ENCODE peak calls at places on chromosomes 13 and 19, in eight cellular contexts. I, Z, A, T, V, W, U and P are unnamed samples.

GRCh38 chr13:27374650-27375049 is 49.8 kb upstream of the GTF3A start:
- DNase-seq in V (peak), W (peak), Z (peak), T (no peak), A (peak), I (peak), U (peak), P (peak)

GRCh38 chr19:43662487-43662886 is 7.5 kb downstream of the PLAUR start:
- DNase-seq in Z (no peak), I (no peak), A (no peak), U (peak), V (no peak), W (no peak), T (no peak), P (no peak)

GRCh38 chr19:51546650-51547396 is 15.4 kb upstream of the SIGLEC6 start:
- DNase-seq in V (no peak), A (no peak), W (no peak), T (no peak), U (no peak), I (no peak), Z (no peak), P (no peak)

GRCh38 chr13:27601771-27602170 is 18.6 kb downstream of the LNX2 start:
- DNase-seq in W (no peak), U (no peak), Z (no peak), A (no peak), I (no peak), T (no peak), V (no peak), P (no peak)

GRCh38 chr19:39946532-39946931 is 12.1 kb upstream of the FCGBP start:
- DNase-seq in W (no peak), Z (no peak), U (no peak), V (no peak), A (no peak), T (no peak), I (no peak), P (no peak)

GRCh38 chr13:99501952-99502310 is 659 bp downstream of the TM9SF2 start:
- DNase-seq in V (peak), I (no peak), T (no peak), Z (no peak), U (peak), W (peak), A (peak), P (peak)

GRCh38 chr13:31046711-31047279 is 114.3 kb downstream of the TEX26 start:
- DNase-seq in U (no peak), A (no peak), W (no peak), I (peak), Z (no peak), T (no peak), V (no peak), P (no peak)

GRCh38 chr19:45467115-45467455 is 711 bp upstream of the FOSB start:
- DNase-seq in U (peak), W (no peak), V (no peak), T (no peak), Z (no peak), A (no peak), I (no peak), P (no peak)

GRCh38 chr13:42814868-42815267 is 33.5 kb downstream of the FAM216B start:
- DNase-seq in W (no peak), U (no peak), T (no peak), Z (no peak), V (no peak), I (no peak), A (no peak), P (no peak)

GRCh38 chr19:40995355-40995754 is 4.3 kb downstream of the CYP2B6 start:
- DNase-seq in I (no peak), W (no peak), Z (peak), U (no peak), V (no peak), A (no peak), T (no peak), P (no peak)

GRCh38 chr13:27005556-27005955 is 166.1 kb downstream of the USP12 start:
- DNase-seq in Z (no peak), T (no peak), I (no peak), W (no peak), V (no peak), A (no peak), U (peak), P (no peak)

GRCh38 chr13:77678691-77679090 is 18.8 kb upstream of the SLAIN1 start:
- DNase-seq in I (no peak), A (no peak), U (no peak), Z (no peak), V (no peak), W (no peak), T (no peak), P (no peak)

GRCh38 chr13:32284927-32285632 is 30.1 kb downstream of the ZAR1L start:
- DNase-seq in A (no peak), I (no peak), Z (peak), T (no peak), V (no peak), U (no peak), W (no peak), P (no peak)

DNA sequence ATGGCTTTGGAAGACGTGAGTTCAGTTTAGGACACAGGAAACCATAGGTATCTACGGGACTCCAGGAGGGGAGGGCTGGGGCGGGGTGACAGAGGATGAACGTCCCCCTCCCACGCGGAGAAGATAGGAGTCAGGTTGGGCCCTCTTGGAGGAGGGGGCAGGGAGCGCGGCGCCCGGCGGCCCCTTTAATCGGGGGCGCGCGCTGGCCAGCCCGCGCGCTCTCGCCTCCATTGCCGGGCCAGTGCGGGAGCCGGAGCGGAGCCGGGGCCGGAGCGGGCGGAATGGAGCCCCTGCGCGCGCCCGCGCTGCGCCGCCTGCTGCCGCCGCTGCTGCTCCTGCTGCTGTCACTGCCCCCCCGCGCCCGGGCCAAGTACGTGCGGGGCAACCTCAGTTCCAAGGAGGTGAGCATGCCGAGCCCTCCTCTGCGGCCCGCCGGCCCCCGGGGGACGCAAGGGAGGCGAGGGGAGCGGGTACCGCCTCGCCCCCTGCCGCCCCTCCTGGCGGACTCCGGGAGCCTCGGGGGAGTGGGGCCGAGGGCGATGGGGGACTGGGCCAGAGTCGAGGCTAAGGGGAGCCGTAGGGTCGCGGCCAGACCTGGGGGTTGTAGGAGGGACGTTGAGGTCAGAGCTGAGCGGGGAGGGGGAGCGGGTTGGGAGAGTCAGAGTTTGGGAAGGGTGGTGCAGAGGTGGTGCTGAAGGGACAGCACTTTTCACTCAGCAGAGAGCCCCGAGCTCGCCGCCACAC is at the start of gene TMEM145:
- DNase-seq in T (no peak), W (peak), A (no peak), Z (no peak), V (peak), U (peak), I (no peak), P (no peak)
- TF ChIP-seq CTCF in T (no peak), W (peak), A (no peak), Z (no peak), V (no peak), U (peak), I (no peak), P (no peak)

GRCh38 chr13:80962173-80962572 is 621.2 kb upstream of the SPRY2 start:
- DNase-seq in I (no peak), T (no peak), V (no peak), U (no peak), A (no peak), Z (no peak), W (no peak), P (no peak)

GRCh38 chr13:80957019-80957650 is 616.2 kb upstream of the SPRY2 start:
- DNase-seq in A (no peak), V (no peak), U (no peak), W (no peak), T (no peak), Z (no peak), I (no peak), P (no peak)

GRCh38 chr13:80965097-80965496 is 624.2 kb upstream of the SPRY2 start:
- DNase-seq in A (no peak), V (no peak), T (no peak), W (no peak), Z (no peak), U (no peak), I (no peak), P (no peak)

DNA sequence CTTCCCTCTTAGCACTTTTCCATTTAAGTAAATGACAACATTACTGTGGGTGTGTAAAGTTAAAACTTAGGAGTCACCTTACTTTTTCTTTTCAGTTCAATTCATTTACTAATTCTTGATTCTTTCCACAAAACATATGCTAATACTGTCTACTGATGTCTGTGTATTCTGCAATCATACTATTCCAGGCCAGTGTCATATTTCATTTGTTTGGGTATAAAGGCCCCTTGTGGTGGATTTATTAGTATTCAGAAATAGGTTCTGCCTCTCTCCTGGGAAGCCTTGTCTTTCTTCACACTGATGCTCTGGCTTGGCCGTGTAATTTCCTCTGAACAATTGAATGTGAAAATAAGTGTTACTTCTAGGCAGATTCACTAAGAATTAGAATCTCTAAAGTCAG is 621.9 kb upstream of the SPRY2 start:
- DNase-seq in A (no peak), T (no peak), W (no peak), Z (no peak), U (no peak), I (no peak), V (no peak), P (no peak)
- TF ChIP-seq CTCF in A (no peak), T (no peak), W (no peak), Z (no peak), U (no peak), I (no peak), V (no peak), P (no peak)

GRCh38 chr13:113588394-113589111 is 4.0 kb downstream of the TFDP1 start:
- DNase-seq in V (no peak), U (no peak), T (no peak), A (no peak), I (peak), Z (no peak), W (no peak), P (no peak)

GRCh38 chr13:113586661-113587479 is 2.3 kb downstream of the TFDP1 start:
- DNase-seq in U (no peak), Z (no peak), V (no peak), W (no peak), T (peak), I (peak), A (no peak), P (no peak)

GRCh38 chr13:113584205-113584869 is at the start of gene TFDP1:
- DNase-seq in W (peak), I (peak), U (peak), A (peak), Z (peak), T (peak), V (peak), P (peak)

GRCh38 chr13:113584870-113585671 is 518 bp downstream of the TFDP1 start:
- DNase-seq in V (no peak), W (peak), T (peak), I (peak), U (peak), Z (no peak), A (peak), P (no peak)

DNA sequence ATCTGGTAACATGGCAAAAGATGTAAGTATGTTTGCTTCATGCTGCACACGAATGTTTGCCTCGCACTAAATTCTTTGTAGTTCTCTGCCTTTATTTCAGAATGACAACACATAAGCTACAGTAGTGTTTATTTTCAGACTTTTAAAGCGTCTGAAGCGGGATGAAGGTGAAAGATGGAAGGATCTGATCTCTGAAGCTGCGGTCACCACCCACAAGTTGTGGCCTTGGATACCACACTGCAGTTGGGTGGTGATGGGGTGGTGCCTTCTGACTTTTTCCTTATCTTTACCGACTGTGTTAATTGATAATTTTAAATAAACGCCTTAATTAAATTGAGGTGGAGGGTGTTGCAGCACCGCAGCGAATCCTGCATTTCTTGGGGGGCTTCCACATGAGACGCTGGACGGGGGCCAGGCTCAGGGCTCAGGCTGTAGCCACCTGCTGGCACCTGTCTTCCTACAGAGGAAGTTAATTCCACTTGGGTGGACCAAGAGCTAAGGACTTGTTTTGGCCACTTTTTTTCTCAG is 1.3 kb downstream of the TFDP1 start:
- DNase-seq in T (no peak), I (peak), A (peak), Z (no peak), V (no peak), U (no peak), W (no peak), P (no peak)
- TF ChIP-seq CTCF in T (no peak), I (no peak), A (no peak), Z (no peak), V (no peak), U (no peak), W (no peak), P (no peak)

GRCh38 chr19:38374332-38375097 is at the start of gene PSMD8:
- DNase-seq in W (peak), V (peak), U (peak), A (peak), Z (peak), T (peak), I (peak), P (peak)
- TF ChIP-seq CTCF in W (peak), V (peak), U (peak), A (no peak), Z (no peak), T (no peak), I (no peak), P (no peak)

GRCh38 chr19:13764101-13764807 is at the start of gene MRI1:
- DNase-seq in I (peak), V (peak), A (peak), Z (no peak), T (peak), W (peak), U (peak), P (peak)
- TF ChIP-seq CTCF in I (no peak), V (no peak), A (no peak), Z (no peak), T (no peak), W (no peak), U (no peak), P (no peak)

DNA sequence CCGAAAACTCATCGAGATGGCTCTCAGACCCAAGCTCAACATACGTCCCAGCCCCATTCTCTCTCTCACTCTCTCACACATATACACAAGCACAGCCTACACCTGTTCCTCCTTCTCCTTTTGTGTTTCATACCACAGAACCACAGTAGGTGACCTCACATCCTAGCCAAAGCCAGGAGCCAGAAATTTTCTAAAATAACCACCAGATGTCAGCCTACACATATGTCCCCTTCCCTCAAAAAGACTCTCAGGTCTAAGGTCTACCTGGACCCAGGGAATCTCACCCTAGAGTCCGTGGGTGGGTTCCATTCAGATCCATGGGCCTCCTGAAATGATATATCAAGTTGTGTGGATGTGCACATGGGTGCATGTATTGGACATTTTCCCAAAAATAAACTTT is 104.2 kb upstream of the IPO5 start:
- DNase-seq in W (peak), A (no peak), V (no peak), U (peak), I (no peak), T (no peak), Z (peak), P (no peak)
- TF ChIP-seq CTCF in W (peak), A (no peak), V (no peak), U (peak), I (no peak), T (no peak), Z (peak), P (no peak)

GRCh38 chr13:44470623-44471562 is 97.3 kb downstream of the SERP2 start:
- DNase-seq in U (peak), W (peak), V (no peak), T (no peak), A (no peak), I (no peak), Z (peak), P (no peak)
- TF ChIP-seq CTCF in U (no peak), W (peak), V (peak), T (peak), A (no peak), I (peak), Z (peak), P (peak)